ENCODE peak calls at places on chromosomes 7 and 10, in six cellular contexts. X is neuronal stem cell, B is mesendoderm, O is H9, E is IMR-90, C is H1. Q is an unnamed sample.

GRCh38 chr10:22365233-22365632 is 19.9 kb downstream of the SPAG6 start:
- DNase-seq in X (no peak), B (no peak), O (no peak), E (no peak), C (no peak), Q (no peak)

GRCh38 chr10:103663802-103664201 is 170.3 kb downstream of the NEURL1 start:
- DNase-seq in X (no peak), B (no peak), O (no peak), E (no peak), C (no peak), Q (no peak)

GRCh38 chr7:21580073-21580521 is 37.3 kb downstream of the DNAH11 start:
- DNase-seq in X (no peak), B (no peak), O (no peak), E (peak), C (no peak), Q (peak)

GRCh38 chr10:67670401-67670800 is 25.6 kb downstream of the CTNNA3 start:
- DNase-seq in X (no peak), B (no peak), O (no peak), E (peak), C (no peak), Q (no peak)

GRCh38 chr7:36766451-36766850 is 42.2 kb upstream of the AOAH start:
- DNase-seq in X (no peak), B (no peak), O (no peak), E (no peak), C (no peak), Q (no peak)

GRCh38 chr7:134636008-134636449 is 10.6 kb upstream of the BPGM start:
- DNase-seq in X (no peak), B (no peak), O (no peak), E (no peak), C (no peak), Q (no peak)

GRCh38 chr10:33952692-33953360 is 618.4 kb upstream of the NRP1 start:
- DNase-seq in X (no peak), B (no peak), O (no peak), E (peak), C (no peak), Q (peak)

GRCh38 chr10:52314822-52315552 is 906 bp downstream of the DKK1 start:
- DNase-seq in X (no peak), B (no peak), O (no peak), E (peak), C (no peak), Q (peak)

GRCh38 chr7:22576941-22577927 is 77.2 kb upstream of the STEAP1B start:
- DNase-seq in X (no peak), B (no peak), O (no peak), E (peak), C (no peak), Q (peak)

GRCh38 chr10:132589015-132589414 is 51.4 kb downstream of the INPP5A start:
- DNase-seq in X (no peak), B (no peak), O (no peak), E (no peak), C (no peak), Q (no peak)

GRCh38 chr7:28536259-28536658 is 123.9 kb downstream of the CREB5 start:
- DNase-seq in X (peak), B (peak), O (peak), E (peak), C (peak), Q (peak)

GRCh38 chr10:7572435-7572834 is 94.3 kb downstream of the ITIH5 start:
- DNase-seq in X (no peak), B (no peak), O (no peak), E (no peak), C (no peak), Q (peak)

GRCh38 chr10:63720072-63720537 is 198.9 kb downstream of the REEP3 start:
- DNase-seq in X (peak), B (peak), O (peak), E (peak), C (peak), Q (peak)

GRCh38 chr10:103789771-103790201 is 65.6 kb downstream of the SH3PXD2A start:
- DNase-seq in X (no peak), B (no peak), O (no peak), E (no peak), C (no peak), Q (no peak)

GRCh38 chr10:48526371-48526821 is 78.5 kb downstream of the ARHGAP22 start:
- DNase-seq in X (peak), B (no peak), O (peak), E (peak), C (no peak), Q (peak)

GRCh38 chr7:42910306-42910705 is 1.6 kb downstream of the C7orf25 start:
- DNase-seq in X (no peak), B (no peak), O (no peak), E (no peak), C (no peak), Q (no peak)

GRCh38 chr10:96960872-96961271 is 128.8 kb downstream of the LCOR start:
- DNase-seq in X (no peak), B (no peak), O (no peak), E (peak), C (no peak), Q (no peak)

GRCh38 chr10:23158370-23158769 is 33.7 kb upstream of the PTF1A start:
- DNase-seq in X (peak), B (peak), O (peak), E (peak), C (peak), Q (peak)

GRCh38 chr10:95121904-95122303 is 52.6 kb upstream of the CYP2C8 start:
- DNase-seq in X (no peak), B (no peak), O (no peak), E (no peak), C (no peak), Q (peak)

GRCh38 chr7:36430881-36431280 is 41.2 kb downstream of the ANLN start:
- DNase-seq in X (no peak), B (peak), O (no peak), E (no peak), C (no peak), Q (no peak)

GRCh38 chr7:139254728-139255127 is 23.7 kb downstream of the UBN2 start:
- DNase-seq in X (no peak), B (no peak), O (no peak), E (no peak), C (no peak), Q (no peak)

GRCh38 chr10:91420868-91421267 is 10.7 kb downstream of the HECTD2 start:
- DNase-seq in X (no peak), B (peak), O (no peak), E (peak), C (no peak), Q (peak)

GRCh38 chr7:4265056-4265455 is 417.0 kb upstream of the FOXK1 start:
- DNase-seq in X (no peak), B (no peak), O (no peak), E (no peak), C (peak), Q (no peak)

GRCh38 chr7:96388166-96388565 is 66.3 kb upstream of the SLC25A13 start:
- DNase-seq in X (no peak), B (no peak), O (no peak), E (peak), C (no peak), Q (peak)

GRCh38 chr7:128727239-128727638 is 11.9 kb upstream of the CALU start:
- DNase-seq in X (no peak), B (no peak), O (no peak), E (no peak), C (peak), Q (no peak)

GRCh38 chr10:63166742-63167258 is 33.7 kb downstream of the NRBF2 start:
- DNase-seq in X (peak), B (peak), O (no peak), E (peak), C (no peak), Q (peak)

GRCh38 chr10:132533571-132534260 is 3.9 kb upstream of the INPP5A start:
- DNase-seq in X (no peak), B (no peak), O (no peak), E (no peak), C (no peak), Q (no peak)

GRCh38 chr10:63675171-63675570 is 154.0 kb downstream of the REEP3 start:
- DNase-seq in X (no peak), B (no peak), O (no peak), E (peak), C (no peak), Q (peak)

GRCh38 chr10:73506491-73506890 is 10.7 kb upstream of the PPP3CB start:
- DNase-seq in X (no peak), B (no peak), O (no peak), E (peak), C (no peak), Q (no peak)

GRCh38 chr10:60663850-60664249 is 114.4 kb upstream of the CDK1 start:
- DNase-seq in X (no peak), B (no peak), O (no peak), E (no peak), C (no peak), Q (no peak)

DNA sequence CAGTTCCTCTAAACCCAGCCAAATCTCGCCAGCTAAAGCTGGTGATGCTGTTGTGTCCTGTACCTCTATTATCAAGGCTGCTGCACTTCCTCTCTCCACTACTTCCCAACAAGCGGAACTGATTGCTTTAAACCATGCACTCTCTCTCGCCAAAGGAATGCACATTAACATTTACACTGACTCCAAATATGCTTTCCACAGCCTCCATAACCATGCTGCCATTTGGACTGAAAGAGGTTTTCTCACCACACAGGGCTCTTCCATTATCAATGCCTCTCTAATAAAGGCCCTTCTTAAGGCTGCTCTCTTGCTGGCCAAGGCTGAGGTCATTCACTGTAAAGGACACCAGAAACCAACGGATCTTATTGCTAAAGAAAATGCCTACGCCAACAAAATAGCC is 11.4 kb upstream of the LRRC61 start:
- DNase-seq in X (no peak), B (no peak), O (peak), E (no peak), C (no peak), Q (no peak)
- H2BK5ac ChIP-seq in X (no peak), B (peak), O (no peak), E (no peak), C (no peak), Q (no peak)

GRCh38 chr10:121654021-121654545 is 55.8 kb upstream of the FGFR2 start:
- DNase-seq in X (no peak), B (no peak), O (no peak), E (no peak), C (no peak), Q (no peak)

GRCh38 chr10:121653608-121654007 is 55.4 kb upstream of the FGFR2 start:
- DNase-seq in X (no peak), B (no peak), O (no peak), E (no peak), C (no peak), Q (no peak)

GRCh38 chr10:121658611-121659010 is 60.4 kb upstream of the FGFR2 start:
- DNase-seq in X (no peak), B (no peak), O (no peak), E (no peak), C (no peak), Q (no peak)

GRCh38 chr10:121658111-121658510 is 59.9 kb upstream of the FGFR2 start:
- DNase-seq in X (no peak), B (no peak), O (no peak), E (no peak), C (no peak), Q (no peak)

DNA sequence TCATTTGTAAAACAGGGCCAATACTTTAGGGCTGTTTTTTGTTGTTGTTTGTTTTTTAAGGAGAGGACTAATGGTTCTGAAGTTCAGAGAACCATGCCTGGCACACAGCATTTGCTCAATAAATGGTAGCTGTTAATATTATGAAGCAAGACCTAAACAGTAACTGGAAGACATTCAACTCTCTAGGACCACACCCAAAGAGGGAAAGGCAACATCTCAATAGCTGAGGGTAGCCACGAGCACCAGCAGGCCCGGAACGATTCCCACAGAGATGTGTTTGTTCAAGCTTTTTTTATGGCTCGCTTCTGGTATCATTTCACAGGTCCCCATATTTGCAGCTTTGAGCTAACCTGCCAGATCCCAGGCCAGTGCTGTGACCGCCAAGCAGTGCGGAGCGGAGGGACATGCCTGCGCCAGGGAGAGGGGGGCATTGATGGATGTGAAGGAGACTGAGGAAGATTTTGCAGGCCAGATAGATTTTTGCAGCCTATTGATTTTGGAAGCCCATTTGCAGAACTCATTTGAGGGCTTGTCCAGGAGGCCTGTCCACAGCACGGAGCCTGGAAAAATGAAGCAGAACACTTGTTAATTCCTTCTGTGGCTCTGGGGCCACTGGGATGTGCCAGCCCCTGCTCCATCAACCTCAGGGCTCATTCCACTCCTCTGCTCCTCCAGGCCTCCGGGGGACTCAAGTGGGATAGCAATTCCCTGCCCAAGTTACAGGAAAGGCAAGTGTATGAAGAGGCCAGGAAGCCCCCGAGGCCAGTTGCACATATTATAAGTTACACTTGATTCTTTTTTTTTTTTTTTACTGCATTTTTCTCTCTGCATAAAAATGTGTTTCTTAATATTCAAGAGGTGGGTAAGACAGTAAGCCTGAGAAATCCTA is 57.3 kb upstream of the FGFR2 start:
- DNase-seq in X (no peak), B (no peak), O (no peak), E (no peak), C (no peak), Q (no peak)
- H2BK5ac ChIP-seq in X (no peak), B (no peak), O (no peak), E (no peak), C (no peak), Q (no peak)

GRCh38 chr7:150370612-150371071 is 2.0 kb downstream of the REPIN1 start:
- DNase-seq in X (no peak), B (no peak), O (no peak), E (peak), C (no peak), Q (peak)
- H2BK5ac ChIP-seq in X (no peak), B (no peak), O (no peak), E (peak), C (no peak), Q (no peak)

GRCh38 chr7:40213291-40213690 is 78.5 kb downstream of the SUGCT start:
- DNase-seq in X (no peak), B (no peak), O (no peak), E (no peak), C (no peak), Q (no peak)

GRCh38 chr7:40213856-40214255 is 79.1 kb downstream of the SUGCT start:
- DNase-seq in X (no peak), B (no peak), O (no peak), E (peak), C (no peak), Q (no peak)

GRCh38 chr7:40205992-40206391 is 71.2 kb downstream of the SUGCT start:
- DNase-seq in X (no peak), B (peak), O (no peak), E (no peak), C (no peak), Q (no peak)

GRCh38 chr7:40211291-40212003 is 76.6 kb downstream of the SUGCT start:
- DNase-seq in X (no peak), B (peak), O (no peak), E (peak), C (no peak), Q (no peak)
- H2BK5ac ChIP-seq in X (no peak), B (no peak), O (no peak), E (peak), C (no peak), Q (no peak)

GRCh38 chr7:148884299-148885022 is 370 bp upstream of the EZH2 start:
- DNase-seq in X (peak), B (peak), O (peak), E (peak), C (peak), Q (peak)
- H2BK5ac ChIP-seq in X (peak), B (no peak), O (no peak), E (peak), C (no peak), Q (no peak)

GRCh38 chr10:109968954-109969644 is 38.7 kb upstream of the ADD3 start:
- DNase-seq in X (no peak), B (peak), O (no peak), E (no peak), C (no peak), Q (peak)

GRCh38 chr10:109964318-109964717 is 41.0 kb upstream of the XPNPEP1 start:
- DNase-seq in X (no peak), B (no peak), O (no peak), E (no peak), C (no peak), Q (no peak)

GRCh38 chr10:109966961-109967738 is 40.6 kb upstream of the ADD3 start:
- DNase-seq in X (no peak), B (peak), O (no peak), E (peak), C (no peak), Q (peak)

GRCh38 chr10:109969907-109970306 is 37.9 kb upstream of the ADD3 start:
- DNase-seq in X (no peak), B (no peak), O (no peak), E (no peak), C (no peak), Q (no peak)

DNA sequence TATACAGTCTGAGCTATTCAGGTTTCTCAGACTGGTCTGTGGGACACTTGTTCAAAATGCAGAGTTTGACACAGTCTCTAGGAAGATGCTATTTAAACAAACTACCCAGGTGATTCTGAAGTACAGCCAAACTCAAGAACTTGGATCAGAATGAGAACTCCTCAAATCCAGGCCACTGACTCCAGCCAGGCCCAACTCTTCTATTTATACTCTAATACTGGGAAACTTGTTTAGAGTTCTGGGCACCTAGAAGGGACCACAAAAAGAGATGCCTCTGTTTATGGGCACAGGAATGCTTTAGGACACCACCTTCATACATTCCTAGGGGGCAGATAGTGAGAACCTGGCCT is 40.1 kb upstream of the ADD3 start:
- DNase-seq in X (no peak), B (no peak), O (no peak), E (no peak), C (no peak), Q (no peak)
- H2BK5ac ChIP-seq in X (no peak), B (no peak), O (no peak), E (peak), C (no peak), Q (no peak)

GRCh38 chr10:120981601-120982381 is 130.6 kb downstream of the WDR11 start:
- DNase-seq in X (no peak), B (peak), O (no peak), E (no peak), C (no peak), Q (peak)
- H2BK5ac ChIP-seq in X (no peak), B (no peak), O (no peak), E (no peak), C (no peak), Q (no peak)

GRCh38 chr10:127921751-127922140 is 14.8 kb downstream of the PTPRE start:
- DNase-seq in X (no peak), B (no peak), O (no peak), E (no peak), C (no peak), Q (peak)
- H2BK5ac ChIP-seq in X (peak), B (no peak), O (no peak), E (no peak), C (no peak), Q (no peak)